ENCODE peak calls at places on chromosomes 2 and 18, in five cellular contexts. R is CD8-positive, alpha-beta T cell; E is epithelial cell of proximal tubule; Z is NB4; Q is fibroblast of villous mesenchyme. S is an unnamed sample.

GRCh38 chr2:105641389-105641811 is 103.3 kb upstream of the NCK2 start:
- DNase-seq in R (no peak), Q (no peak), E (no peak), Z (no peak), S (no peak)

GRCh38 chr2:46066591-46066990 is 230.6 kb upstream of the EPAS1 start:
- DNase-seq in Z (no peak), E (no peak), R (no peak), Q (peak), S (no peak)

GRCh38 chr2:167653131-167653530 is 594.3 kb downstream of the STK39 start:
- DNase-seq in Z (no peak), Q (no peak), E (no peak), R (no peak), S (no peak)

GRCh38 chr2:43319541-43319940 is 93.1 kb upstream of the ZFP36L2 start:
- DNase-seq in E (no peak), R (no peak), Z (no peak), Q (peak), S (no peak)

GRCh38 chr2:199468561-199469513 is 11.1 kb upstream of the SATB2 start:
- DNase-seq in Z (no peak), Q (no peak), E (no peak), R (no peak), S (no peak)

GRCh38 chr18:49921278-49922037 is 108.1 kb upstream of the ACAA2 start:
- DNase-seq in Q (no peak), R (no peak), Z (no peak), E (no peak), S (peak)

GRCh38 chr2:144358979-144359541 is 160.9 kb downstream of the ZEB2 start:
- DNase-seq in E (no peak), R (no peak), Z (no peak), Q (peak), S (peak)

GRCh38 chr2:212539145-212539880 is 711 bp upstream of the ERBB4 start:
- DNase-seq in Z (no peak), E (no peak), R (no peak), Q (no peak), S (no peak)

GRCh38 chr2:162887087-162887486 is 48.5 kb upstream of the KCNH7 start:
- DNase-seq in Q (no peak), R (no peak), E (no peak), Z (no peak), S (no peak)

GRCh38 chr2:9033385-9034175 is 30.1 kb upstream of the MBOAT2 start:
- DNase-seq in Z (no peak), Q (no peak), E (no peak), R (no peak), S (no peak)

GRCh38 chr2:20485612-20485926 is 38.7 kb downstream of the RHOB start:
- DNase-seq in R (peak), E (no peak), Q (no peak), Z (no peak), S (no peak)

GRCh38 chr2:192398236-192398635 is 203.5 kb upstream of the TMEFF2 start:
- DNase-seq in Q (no peak), E (no peak), R (no peak), Z (no peak), S (no peak)

GRCh38 chr2:193502363-193503035 is 1307.8 kb upstream of the TMEFF2 start:
- DNase-seq in R (no peak), Z (no peak), Q (no peak), E (no peak), S (no peak)
- TF ChIP-seq CTCF in R (no peak), Z (no peak), Q (no peak), E (no peak), S (no peak)

GRCh38 chr18:902179-902718 is 2.4 kb upstream of the ADCYAP1 start:
- DNase-seq in Z (peak), Q (peak), R (no peak), E (no peak), S (peak)

GRCh38 chr18:905948-906415 is 1.3 kb downstream of the ADCYAP1 start:
- DNase-seq in Z (no peak), E (no peak), Q (no peak), R (no peak), S (no peak)

GRCh38 chr18:903703-904102 is 968 bp upstream of the ADCYAP1 start:
- DNase-seq in E (no peak), R (no peak), Z (peak), Q (peak), S (peak)

GRCh38 chr18:905307-905947 is 756 bp downstream of the ADCYAP1 start:
- DNase-seq in Z (no peak), Q (no peak), E (no peak), R (no peak), S (no peak)

GRCh38 chr18:904135-905090 is at the start of gene ADCYAP1:
- DNase-seq in R (no peak), Z (no peak), Q (no peak), E (no peak), S (no peak)
- H3K4me3 ChIP-seq in R (no peak), Z (no peak), Q (no peak), E (no peak), S (no peak)

GRCh38 chr2:226424971-226425370 is 374.6 kb downstream of the IRS1 start:
- DNase-seq in Q (no peak), R (no peak), E (no peak), Z (no peak), S (no peak)

GRCh38 chr2:226431301-226431955 is 368.2 kb downstream of the IRS1 start:
- DNase-seq in E (peak), R (no peak), Q (no peak), Z (no peak), S (no peak)

GRCh38 chr2:226426292-226426736 is 373.3 kb downstream of the IRS1 start:
- DNase-seq in Z (peak), E (peak), R (no peak), Q (peak), S (peak)

GRCh38 chr2:226429476-226429875 is 370.1 kb downstream of the IRS1 start:
- DNase-seq in R (no peak), Z (no peak), Q (no peak), E (no peak), S (no peak)

GRCh38 chr2:226427538-226428307 is 371.9 kb downstream of the IRS1 start:
- DNase-seq in Z (peak), Q (peak), E (peak), R (no peak), S (peak)
- TF ChIP-seq CTCF in Z (no peak), Q (no peak), E (no peak), R (no peak), S (peak)

GRCh38 chr18:58438984-58439311 is 189.9 kb downstream of the ALPK2 start:
- DNase-seq in R (no peak), Z (no peak), E (no peak), Q (no peak), S (no peak)

GRCh38 chr18:58443671-58444070 is 185.2 kb downstream of the ALPK2 start:
- DNase-seq in E (no peak), Q (no peak), R (no peak), Z (no peak), S (no peak)

GRCh38 chr18:58438161-58438983 is 190.5 kb downstream of the ALPK2 start:
- DNase-seq in Q (peak), R (no peak), Z (no peak), E (peak), S (peak)
- H3K4me3 ChIP-seq in Q (peak), R (peak), Z (no peak), E (peak), S (peak)

DNA sequence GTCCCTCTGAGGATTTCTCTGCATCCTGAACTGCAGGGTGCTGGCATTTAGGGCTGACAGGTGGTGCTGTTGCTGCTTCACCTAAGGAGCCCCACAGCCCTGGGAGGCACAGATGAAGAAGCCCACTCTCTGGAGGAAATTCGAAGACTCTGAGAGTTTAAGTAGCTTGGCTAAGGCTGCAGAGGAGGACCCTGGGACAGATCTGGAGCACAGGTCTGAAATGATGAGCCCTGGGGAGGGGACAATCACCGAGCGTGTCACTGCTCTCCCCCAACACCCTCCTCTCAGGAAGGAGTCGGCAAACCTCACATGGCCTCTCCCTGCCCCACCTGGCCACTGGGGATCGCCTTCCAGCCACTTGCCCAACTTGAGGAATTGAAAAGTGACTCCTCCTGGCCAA is 18.6 kb downstream of the CYP27C1 start:
- DNase-seq in Z (no peak), E (no peak), R (no peak), Q (no peak), S (no peak)
- TF ChIP-seq CTCF in Z (no peak), E (no peak), R (no peak), Q (no peak), S (no peak)

GRCh38 chr2:55914786-55915185 is 8.8 kb downstream of the EFEMP1 start:
- DNase-seq in E (no peak), Q (no peak), R (no peak), Z (no peak), S (peak)
- H3K4me3 ChIP-seq in E (no peak), Q (no peak), R (no peak), Z (no peak), S (no peak)

DNA sequence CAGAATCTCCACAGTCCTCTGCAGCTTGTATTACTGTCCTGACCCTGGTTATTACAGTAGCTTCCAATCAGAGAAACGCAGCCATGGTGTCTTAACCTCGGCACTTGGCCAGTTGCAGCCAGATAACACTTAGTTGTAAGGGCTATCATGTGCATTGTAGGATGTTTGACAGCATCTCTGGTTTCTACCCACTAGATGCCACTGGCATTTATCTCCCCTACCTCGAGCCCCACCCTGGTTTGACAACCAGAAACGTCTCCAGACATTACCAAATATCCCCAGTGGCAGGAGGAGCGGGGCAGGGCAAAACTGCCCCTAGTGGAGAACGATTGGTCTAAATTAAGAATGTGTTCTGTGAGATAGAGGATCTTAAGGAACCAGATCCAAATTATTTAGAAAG is 13.1 kb downstream of the DSG2 start:
- DNase-seq in E (no peak), Z (no peak), R (no peak), Q (no peak), S (no peak)
- TF ChIP-seq CTCF in E (peak), Z (no peak), R (no peak), Q (peak), S (peak)

DNA sequence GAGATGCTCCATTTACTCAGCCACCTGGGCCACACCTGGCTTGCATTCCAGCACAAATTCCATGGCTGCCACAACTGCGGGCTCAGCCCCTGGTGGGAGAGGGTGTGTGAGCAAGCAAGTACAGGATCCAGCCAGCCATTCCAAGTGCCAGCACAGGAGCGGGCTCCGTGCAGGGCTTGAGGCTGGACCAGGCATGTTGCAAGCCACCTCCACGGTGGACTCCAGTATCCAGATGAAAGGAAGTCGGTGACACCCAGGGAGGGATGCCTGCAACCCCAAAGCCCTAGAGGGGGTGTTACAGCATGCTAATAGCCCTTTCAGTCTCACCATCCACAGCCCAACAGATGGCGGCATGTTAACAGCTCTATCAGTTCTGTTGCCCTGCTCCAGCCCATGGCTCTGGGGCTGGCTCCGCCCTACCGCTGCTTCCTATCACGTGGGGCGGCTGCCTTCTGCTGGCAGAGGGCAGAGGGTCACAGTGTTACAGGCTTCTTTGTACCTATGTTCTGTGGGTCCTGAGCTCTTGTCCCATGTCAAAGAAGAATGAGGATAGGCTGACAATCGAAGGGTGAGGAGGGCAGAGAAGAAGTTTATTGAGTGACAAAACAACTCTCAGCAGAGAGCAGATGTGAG is 11.7 kb upstream of the GORASP2 start:
- DNase-seq in Z (no peak), Q (no peak), E (no peak), R (no peak), S (no peak)
- H3K4me3 ChIP-seq in Z (no peak), Q (no peak), E (no peak), R (no peak), S (no peak)

GRCh38 chr2:182649316-182649715 is 66.7 kb upstream of the DNAJC10 start:
- DNase-seq in Q (peak), R (no peak), E (no peak), Z (peak), S (peak)
- TF ChIP-seq CTCF in Q (peak), R (no peak), E (peak), Z (peak), S (peak)

S was measured in fibroblast of mammary gland.